ENCODE peak calls at places on chromosomes 4 and X, in nine cellular contexts. P is kidney; M is heart left ventricle; V is transverse colon; O is ovary; Q is K562; Y is CD8-positive, alpha-beta T cell; J is thoracic aorta; D is right lobe of liver. E is an unnamed sample.

GRCh38 chr4:84547211-84547610 is 35.7 kb upstream of the CDS1 start:
- DNase-seq in O (no peak), M (no peak), V (no peak), P (no peak), Q (no peak), J (no peak), Y (no peak), D (no peak), E (no peak)

GRCh38 chr4:33200377-33200776 is 2480.2 kb downstream of the PCDH7 start:
- DNase-seq in Y (no peak), J (no peak), O (no peak), D (no peak), P (no peak), V (no peak), Q (no peak), M (no peak), E (no peak)

GRCh38 chr4:55609393-55609821 is 17.4 kb upstream of the PDCL2 start:
- DNase-seq in V (no peak), Y (no peak), J (no peak), P (no peak), D (no peak), M (no peak), Q (no peak), O (no peak), E (no peak)

GRCh38 chr4:92387459-92388069 is 83.8 kb downstream of the GRID2 start:
- DNase-seq in Q (peak; percentile 18), J (no peak), P (no peak), Y (no peak), M (no peak), D (no peak), V (no peak), O (no peak), E (peak; percentile 24)

GRCh38 chr4:123110685-123111084 is 188.3 kb upstream of the NUDT6 start:
- DNase-seq in O (no peak), D (no peak), J (no peak), Y (no peak), M (no peak), V (no peak), P (no peak), Q (no peak), E (no peak)

GRCh38 chr4:33425916-33426315 is 2705.7 kb downstream of the PCDH7 start:
- DNase-seq in O (no peak), M (no peak), D (no peak), Y (no peak), J (no peak), Q (no peak), V (no peak), P (no peak), E (no peak)

GRCh38 chrX:2989565-2989964 is 16.8 kb upstream of the ARSH start:
- DNase-seq in V (no peak), J (no peak), Y (no peak), Q (no peak), O (no peak), P (no peak), M (no peak), D (no peak), E (no peak)

GRCh38 chr4:81676552-81676951 is 204.8 kb upstream of the RASGEF1B start:
- DNase-seq in Y (no peak), Q (no peak), O (no peak), D (no peak), J (no peak), P (no peak), M (no peak), V (no peak), E (no peak)

GRCh38 chr4:158068063-158068462 is 104.8 kb downstream of the GASK1B start:
- DNase-seq in Q (no peak), M (no peak), O (no peak), V (no peak), Y (no peak), J (no peak), P (no peak), D (no peak), E (no peak)

GRCh38 chrX:24479924-24480722 is 15.0 kb downstream of the PDK3 start:
- DNase-seq in M (peak; percentile 33), V (peak; percentile 74), Y (peak; percentile 86), J (no peak), O (no peak), Q (no peak), P (no peak), D (no peak), E (no peak)
- H3K4me3 ChIP-seq in M (no peak overlapping the region), V (no peak overlapping the region), Y (peak overlapping the region; percentile 55), J (peak overlapping the region; percentile 31), O (no peak overlapping the region), Q (no peak overlapping the region), P (no peak overlapping the region), D (no peak overlapping the region), E (no peak overlapping the region)

GRCh38 chrX:13840121-13840520 is 23.2 kb upstream of the GPM6B start:
- DNase-seq in D (no peak), P (no peak), V (no peak), Y (no peak), O (no peak), J (no peak), Q (no peak), M (no peak), E (no peak)

GRCh38 chrX:13834316-13834715 is 17.4 kb upstream of the GPM6B start:
- DNase-seq in M (no peak), O (no peak), J (no peak), Y (no peak), P (no peak), Q (no peak), D (no peak), V (no peak), E (no peak)

GRCh38 chrX:13837290-13837745 is 20.4 kb upstream of the GPM6B start:
- DNase-seq in Q (no peak), M (no peak), D (no peak), P (no peak), V (no peak), O (no peak), Y (no peak), J (no peak), E (no peak)

GRCh38 chrX:13836575-13836974 is 19.7 kb upstream of the GPM6B start:
- DNase-seq in P (no peak), Q (no peak), O (no peak), M (no peak), V (no peak), D (no peak), J (no peak), Y (no peak), E (no peak)

DNA sequence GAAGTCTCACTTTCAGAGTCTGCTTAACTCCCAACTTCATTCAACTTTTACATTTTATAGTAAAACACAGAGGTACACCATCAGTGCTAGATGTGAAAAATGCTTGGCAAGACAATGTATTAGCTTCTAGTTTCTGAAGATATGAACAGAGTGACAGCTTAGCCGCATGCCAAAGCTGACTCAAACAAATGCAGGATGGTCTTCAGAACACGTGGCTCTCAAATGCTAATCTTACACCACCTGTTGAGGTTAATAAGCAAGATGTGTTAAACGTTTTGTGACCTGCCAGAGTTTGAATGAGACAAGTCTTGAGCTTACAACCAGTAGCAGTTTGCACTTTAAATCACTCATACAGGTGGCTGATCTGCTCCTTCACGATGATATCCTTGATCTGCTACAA is 18.9 kb upstream of the GPM6B start:
- DNase-seq in Q (no peak), M (no peak), Y (no peak), V (no peak), P (no peak), J (no peak), D (no peak), O (no peak), E (no peak)
- H3K4me1 ChIP-seq in Q (no peaks in the 10 kb centered on the region), M (no peaks in the 10 kb centered on the region), Y (no peaks in the 10 kb centered on the region), V (no peaks in the 10 kb centered on the region), P (no peaks in the 10 kb centered on the region), J (no peaks in the 10 kb centered on the region), D (no peaks in the 10 kb centered on the region), O (no peaks in the 10 kb centered on the region), E (no peaks in the 10 kb centered on the region)

DNA sequence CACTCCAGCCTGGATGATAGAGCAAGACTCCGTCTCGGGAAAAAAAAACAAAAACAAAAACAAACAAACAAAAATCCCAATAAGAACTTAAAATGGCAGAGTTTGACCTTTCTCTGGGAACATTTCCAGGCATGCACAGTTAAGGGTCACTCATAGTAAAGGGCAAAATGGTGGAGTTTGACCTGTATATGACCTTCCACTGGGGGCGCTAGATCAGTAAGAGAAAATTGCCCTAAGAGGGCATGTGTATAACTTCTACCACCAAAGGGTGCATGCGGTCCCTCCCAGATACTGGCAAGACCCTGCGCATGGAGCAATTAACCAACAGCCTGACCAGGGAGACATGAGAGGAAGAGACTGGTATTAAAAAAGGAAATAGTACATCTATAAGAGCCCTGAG is 177.2 kb downstream of the MOSPD2 start:
- DNase-seq in Y (no peak), O (no peak), V (no peak), Q (peak; percentile 16), P (no peak), M (no peak), J (no peak), D (no peak), E (no peak)
- TF ChIP-seq CTCF in Y (no peak), O (no peak), V (no peak), Q (no peak), P (no peak), M (no peak), J (no peak), D (no peak), E (no peak)

DNA sequence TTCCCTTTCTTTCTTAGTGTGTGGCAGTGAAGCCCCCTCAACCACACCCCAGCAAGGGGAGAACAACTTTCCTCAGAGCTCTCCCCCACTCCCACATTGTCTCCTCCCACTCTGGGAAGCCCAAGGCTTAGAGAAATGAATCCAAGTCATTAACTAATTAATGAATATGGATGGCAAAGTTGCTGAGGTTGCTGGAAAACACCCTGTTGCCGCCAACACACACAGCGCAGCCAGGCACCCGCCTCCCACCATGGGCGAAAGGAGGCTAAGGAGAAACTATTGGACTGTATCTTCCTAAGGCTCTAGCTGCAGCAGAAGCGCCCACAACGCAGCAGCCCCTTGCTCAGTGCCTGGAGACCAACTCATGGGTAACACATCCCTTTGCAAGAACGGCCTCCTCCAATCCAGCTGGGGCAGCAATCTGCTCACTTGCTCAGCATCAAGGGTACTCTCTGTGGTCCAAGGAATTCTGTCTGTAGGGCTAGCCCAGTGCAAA is 34.2 kb downstream of the TSC22D3 start:
- DNase-seq in M (no peak), O (no peak), V (no peak), Y (peak; percentile 22), D (no peak), P (peak; percentile 75), J (no peak), Q (no peak), E (no peak)
- H3K4me3 ChIP-seq in M (no peak overlapping the region), O (no peak overlapping the region), V (no peak overlapping the region), Y (peak overlapping the region; percentile 29), D (no peak overlapping the region), P (no peak overlapping the region), J (peak overlapping the region; percentile 63), Q (no peak overlapping the region), E (no peak overlapping the region)

DNA sequence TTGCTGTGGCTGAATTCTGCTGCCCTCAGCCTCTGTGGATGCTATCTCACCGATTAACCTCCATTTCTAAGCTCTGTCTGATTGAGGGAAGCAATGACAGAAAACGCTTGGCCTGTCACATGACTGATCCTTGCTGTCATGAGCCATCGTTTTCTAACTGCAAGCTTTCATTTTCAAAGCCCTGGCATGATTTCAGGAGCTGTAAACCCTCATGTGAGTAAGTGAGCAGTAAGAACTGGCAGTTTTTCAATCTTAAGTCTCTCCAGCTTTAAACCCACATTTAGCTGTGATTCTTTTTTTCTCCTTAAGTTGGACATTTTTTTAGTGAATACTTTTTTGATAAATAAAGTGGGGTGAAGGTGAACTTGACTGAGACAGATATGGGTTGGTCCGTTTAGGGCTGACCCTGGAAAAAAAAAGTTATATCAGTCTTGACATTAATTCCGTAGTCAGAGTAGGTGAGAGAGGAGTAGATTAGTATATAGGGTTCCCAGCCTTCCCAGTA is 180.9 kb upstream of the PGRMC2 start:
- DNase-seq in D (no peak), Y (no peak), P (no peak), M (peak; percentile 51), O (no peak), V (peak; percentile 67), J (peak; percentile 38), Q (peak; percentile 69), E (no peak)
- H3K4me1 ChIP-seq in D (no peaks in the 10 kb centered on the region), Y (no peaks in the 10 kb centered on the region), P (peaks cover 5% of the 10 kb centered on the region), M (no peaks in the 10 kb centered on the region), O (peaks cover 5% of the 10 kb centered on the region), V (peaks cover 7% of the 10 kb centered on the region), J (peaks cover 10% of the 10 kb centered on the region), Q (peaks cover 8% of the 10 kb centered on the region), E (no peaks in the 10 kb centered on the region)

E was measured in Caco-2.